ENCODE peak calls at places on chromosomes 13 and 19, in four cellular contexts. I is foreskin fibroblast, T is AG10803, E is choroid plexus epithelial cell. A is an unnamed sample.

GRCh38 chr13:54775501-54776191 is 1747.0 kb downstream of the OLFM4 start:
- DNase-seq in I (no peak), T (no peak), E (no peak), A (no peak)

GRCh38 chr19:14494451-14494850 is 1.5 kb downstream of the GIPC1 start:
- DNase-seq in I (no peak), T (no peak), E (no peak), A (no peak)

GRCh38 chr19:10593820-10594637 is 6.9 kb upstream of the AP1M2 start:
- DNase-seq in I (no peak), T (peak; percentile 61), E (peak; percentile 29), A (no peak)

GRCh38 chr19:11261902-11262839 is at the start of gene DOCK6:
- DNase-seq in I (peak; percentile 10), T (no peak), E (no peak), A (peak; percentile 81)

GRCh38 chr19:7515471-7516226 is at the start of gene ZNF358:
- DNase-seq in I (peak; percentile 70), T (peak; percentile 72), E (peak; percentile 62), A (peak; percentile 93)

GRCh38 chr19:18785179-18786124 is 5.7 kb downstream of the COMP start:
- DNase-seq in I (peak; percentile 37), T (peak; percentile 44), E (peak; percentile 44), A (peak; percentile 81)

GRCh38 chr19:1343026-1343425 is 40.7 kb upstream of the NDUFS7 start:
- DNase-seq in I (no peak), T (no peak), E (peak; percentile 34), A (no peak)

GRCh38 chr13:51619614-51620013 is 35.4 kb downstream of the WDFY2 start:
- DNase-seq in I (peak; percentile 77), T (peak; percentile 78), E (peak; percentile 54), A (no peak)

GRCh38 chr19:30861896-30862295 is 487.3 kb downstream of the TSHZ3 start:
- DNase-seq in I (no peak), T (no peak), E (no peak), A (no peak)

GRCh38 chr19:14479985-14480694 is 5.0 kb upstream of the PTGER1 start:
- DNase-seq in I (no peak), T (no peak), E (peak; percentile 45), A (peak; percentile 89)

GRCh38 chr13:100665403-100665802 is 9.2 kb downstream of the TMTC4 start:
- DNase-seq in I (no peak), T (no peak), E (no peak), A (no peak)

GRCh38 chr19:16678498-16678897 is 17.6 kb downstream of the TMEM38A start:
- DNase-seq in I (no peak), T (no peak), E (no peak), A (no peak)

GRCh38 chr19:38233740-38234251 is 9.8 kb upstream of the DPF1 start:
- DNase-seq in I (no peak), T (peak; percentile 55), E (peak; percentile 74), A (peak; percentile 97)

GRCh38 chr19:1085053-1085658 is 10.0 kb downstream of the POLR2E start:
- DNase-seq in I (no peak), T (no peak), E (no peak), A (no peak)

GRCh38 chr13:94548382-94549240 is 47.3 kb downstream of the TGDS start:
- DNase-seq in I (peak; percentile 19), T (peak; percentile 45), E (peak; percentile 55), A (peak; percentile 57)

GRCh38 chr13:85616275-85616674 is 182.9 kb downstream of the SLITRK6 start:
- DNase-seq in I (no peak), T (no peak), E (no peak), A (no peak)

DNA sequence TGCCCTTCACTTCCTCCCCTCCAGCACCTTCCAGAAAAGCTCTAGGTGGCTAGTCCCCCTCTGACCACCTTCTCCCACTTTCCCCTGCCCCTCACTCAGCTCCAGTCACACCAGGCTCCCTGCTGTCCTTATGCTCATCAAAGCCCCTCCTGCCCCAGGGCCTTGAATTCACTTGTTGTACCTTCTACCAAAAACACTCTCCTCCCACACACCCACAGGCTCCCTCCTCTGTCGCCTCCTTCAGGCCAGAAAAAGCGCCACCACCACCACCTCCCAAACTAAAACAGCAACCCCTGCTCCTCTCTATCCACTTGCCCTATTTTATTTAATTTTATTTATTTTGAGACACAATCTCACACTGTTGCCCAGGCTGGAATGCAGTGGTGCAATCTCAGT is 4.8 kb upstream of the CEACAM16 start:
- DNase-seq in I (no peak), T (no peak), E (no peak), A (no peak)
- TF ChIP-seq CTCF in I (peak; percentile 34), T (peak; percentile 28), E (peak; percentile 49), A (no peak)

GRCh38 chr13:49792550-49793324 is at the start of gene KPNA3:
- DNase-seq in I (peak; percentile 97), T (peak; percentile 95), E (peak; percentile 98), A (peak; percentile 95)
- TF ChIP-seq CTCF in I (no peak), T (no peak), E (no peak), A (no peak)

GRCh38 chr19:17772172-17772571 is 20.9 kb downstream of the FCHO1 start:
- DNase-seq in I (no peak), T (peak; percentile 17), E (peak; percentile 43), A (no peak)

GRCh38 chr19:17778621-17779280 is 16.2 kb upstream of the B3GNT3 start:
- DNase-seq in I (no peak), T (no peak), E (no peak), A (peak; percentile 41)

GRCh38 chr19:17775991-17776803 is 18.7 kb upstream of the B3GNT3 start:
- DNase-seq in I (no peak), T (peak; percentile 37), E (peak; percentile 46), A (no peak)

GRCh38 chr19:17777840-17778620 is 16.9 kb upstream of the B3GNT3 start:
- DNase-seq in I (peak; percentile 50), T (peak; percentile 14), E (peak; percentile 68), A (peak; percentile 80)

GRCh38 chr19:17775245-17775927 is 19.6 kb upstream of the B3GNT3 start:
- DNase-seq in I (no peak), T (peak; percentile 9), E (peak; percentile 52), A (peak; percentile 71)
- TF ChIP-seq CTCF in I (peak; percentile 60), T (peak; percentile 68), E (peak; percentile 79), A (peak; percentile 66)

DNA sequence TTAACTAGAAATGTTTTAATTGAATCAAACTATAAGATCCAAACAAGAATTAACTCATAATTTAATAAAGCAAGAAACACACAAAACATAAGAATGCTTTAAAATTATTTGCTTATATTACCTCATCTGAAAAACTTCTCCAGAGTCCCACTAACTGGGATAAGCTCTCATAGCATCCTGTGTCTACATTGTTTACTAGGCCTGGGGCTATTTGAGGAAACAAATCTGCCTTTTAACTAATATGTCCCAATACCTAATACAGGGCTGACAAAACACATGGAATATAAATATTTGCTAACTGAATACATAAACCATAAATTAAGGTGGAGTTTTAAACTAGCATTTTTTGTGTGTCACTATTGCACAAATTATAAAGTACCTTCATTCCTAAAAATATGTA is 1399.8 kb upstream of the SLC10A2 start:
- DNase-seq in I (no peak), T (no peak), E (no peak), A (no peak)
- TF ChIP-seq CTCF in I (no peak), T (no peak), E (no peak), A (no peak)

GRCh38 chr19:34359140-34359953 is 5.6 kb upstream of the GPI start:
- DNase-seq in I (peak; percentile 99), T (peak; percentile 96), E (peak; percentile 99), A (peak; percentile 96)
- TF ChIP-seq CTCF in I (peak; percentile 50), T (peak; percentile 58), E (peak; percentile 62), A (peak; percentile 30)

DNA sequence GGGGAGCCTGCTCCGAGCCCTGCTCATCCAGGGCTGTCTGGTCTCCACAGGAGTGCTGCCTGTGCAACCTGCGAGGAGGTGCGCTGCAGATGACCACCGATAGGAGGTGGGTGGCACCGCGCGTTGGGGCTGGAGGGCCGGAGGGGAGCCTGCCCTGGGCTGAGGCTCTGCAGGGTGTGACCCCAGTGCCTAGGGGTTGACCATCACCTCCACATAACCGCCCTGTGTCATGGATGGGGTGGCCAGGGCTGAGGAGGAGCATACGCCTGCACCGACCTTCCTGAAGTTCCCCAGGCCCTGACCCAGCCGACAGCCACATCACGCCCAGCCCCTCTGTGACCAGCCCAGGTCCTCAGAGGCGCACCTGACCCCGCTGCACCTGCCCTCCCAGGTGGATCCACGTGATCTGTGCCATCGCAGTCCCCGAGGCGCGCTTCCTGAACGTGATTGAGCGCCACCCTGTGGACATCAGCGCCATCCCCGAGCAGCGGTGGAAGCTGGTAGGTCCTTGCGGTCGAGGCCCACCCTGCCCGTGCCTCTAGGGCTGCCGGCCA is 168.7 kb downstream of the KDM4B start:
- DNase-seq in I (no peak), T (no peak), E (no peak), A (peak; percentile 61)
- TF ChIP-seq CTCF in I (no peak), T (peak; percentile 21), E (peak; percentile 41), A (peak; percentile 53)

GRCh38 chr19:33556261-33556660 is 34.7 kb upstream of the PEPD start:
- DNase-seq in I (no peak), T (no peak), E (no peak), A (no peak)
- TF ChIP-seq CTCF in I (no peak), T (no peak), E (no peak), A (no peak)

GRCh38 chr19:41937976-41938375 is 9.7 kb upstream of the ERFL start:
- DNase-seq in I (no peak), T (no peak), E (no peak), A (no peak)
- TF ChIP-seq CTCF in I (no peak), T (no peak), E (no peak), A (peak; percentile 26)

GRCh38 chr13:52706074-52706473 is 33.5 kb downstream of the CNMD start:
- DNase-seq in I (no peak), T (no peak), E (no peak), A (no peak)

GRCh38 chr13:52701728-52702480 is 37.7 kb downstream of the CNMD start:
- DNase-seq in I (no peak), T (no peak), E (no peak), A (no peak)

GRCh38 chr13:52703482-52703881 is 36.1 kb downstream of the CNMD start:
- DNase-seq in I (no peak), T (no peak), E (no peak), A (no peak)

GRCh38 chr13:52711277-52711676 is 28.3 kb downstream of the CNMD start:
- DNase-seq in I (no peak), T (no peak), E (no peak), A (no peak)

DNA sequence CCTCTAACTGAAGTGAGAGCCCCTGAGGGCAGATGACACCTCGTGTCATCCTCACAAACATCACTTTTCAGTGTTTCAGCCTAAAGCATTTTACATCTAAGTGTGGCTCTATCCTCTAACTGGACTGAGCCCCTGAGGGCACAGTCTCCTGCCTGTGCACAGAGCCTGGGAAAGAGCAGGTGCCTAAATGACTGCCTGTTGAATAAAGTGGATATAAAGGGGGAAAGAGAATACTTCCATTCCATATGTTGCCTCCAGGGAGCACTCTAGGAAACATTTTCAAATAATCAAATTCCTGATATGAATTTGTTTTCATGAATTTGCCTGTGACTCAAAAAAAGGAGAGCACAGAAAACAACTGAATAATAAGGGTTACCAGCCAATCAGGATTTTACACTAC is 32.2 kb downstream of the CNMD start:
- DNase-seq in I (no peak), T (no peak), E (peak; percentile 13), A (peak; percentile 33)
- TF ChIP-seq CTCF in I (no peak), T (peak; percentile 13), E (peak; percentile 28), A (no peak)